ENCODE peak calls at places on chromosomes 6 and 20, in ten cellular contexts. One of them, this sample, is unnamed.

GRCh38 chr20:63769891-63770474 is 30.4 kb downstream of the SLC2A4RG start:
- DNase-seq in Jurkat, Clone E6-1: no peak
- DNase-seq in LoVo: no peak
- DNase-seq in mucosa of descending colon: no peak
- DNase-seq in colonic mucosa: no peak
- DNase-seq in kidney tubule cell: no peak
- DNase-seq in NAMALWA: no peak
- DNase-seq in amygdala: no peak
- DNase-seq in NCI-H1092 treated with DMSO at 0.1 percent for 48 hours: no peak
- DNase-seq in NCI-H2107: no peak
- DNase-seq in this sample: no peak

GRCh38 chr20:50438986-50439407 is 71.2 kb upstream of the PTPN1 start:
- DNase-seq in Jurkat, Clone E6-1: no peak
- DNase-seq in LoVo: peak; percentile 76
- DNase-seq in mucosa of descending colon: no peak
- DNase-seq in colonic mucosa: no peak
- DNase-seq in kidney tubule cell: peak; percentile 97
- DNase-seq in NAMALWA: no peak
- DNase-seq in amygdala: no peak
- DNase-seq in NCI-H1092 treated with DMSO at 0.1 percent for 48 hours: no peak
- DNase-seq in NCI-H2107: no peak
- DNase-seq in this sample: no peak

GRCh38 chr6:160173806-160174205 is 52.2 kb downstream of the SLC22A1 start:
- DNase-seq in Jurkat, Clone E6-1: no peak
- DNase-seq in LoVo: no peak
- DNase-seq in mucosa of descending colon: no peak
- DNase-seq in colonic mucosa: no peak
- DNase-seq in kidney tubule cell: no peak
- DNase-seq in NAMALWA: no peak
- DNase-seq in amygdala: no peak
- DNase-seq in NCI-H1092 treated with DMSO at 0.1 percent for 48 hours: no peak
- DNase-seq in NCI-H2107: no peak
- DNase-seq in this sample: no peak

GRCh38 chr6:40426341-40427066 is 160.7 kb downstream of the LRFN2 start:
- DNase-seq in Jurkat, Clone E6-1: no peak
- DNase-seq in LoVo: no peak
- DNase-seq in mucosa of descending colon: no peak
- DNase-seq in colonic mucosa: no peak
- DNase-seq in kidney tubule cell: no peak
- DNase-seq in NAMALWA: no peak
- DNase-seq in amygdala: no peak
- DNase-seq in NCI-H1092 treated with DMSO at 0.1 percent for 48 hours: no peak
- DNase-seq in NCI-H2107: no peak
- DNase-seq in this sample: no peak

GRCh38 chr6:36323062-36323461 is 13.6 kb downstream of the BNIP5 start:
- DNase-seq in Jurkat, Clone E6-1: no peak
- DNase-seq in LoVo: no peak
- DNase-seq in mucosa of descending colon: no peak
- DNase-seq in colonic mucosa: no peak
- DNase-seq in kidney tubule cell: no peak
- DNase-seq in NAMALWA: no peak
- DNase-seq in amygdala: no peak
- DNase-seq in NCI-H1092 treated with DMSO at 0.1 percent for 48 hours: no peak
- DNase-seq in NCI-H2107: no peak
- DNase-seq in this sample: no peak

GRCh38 chr6:132167966-132168365 is 216.8 kb upstream of the CCN2 start:
- DNase-seq in Jurkat, Clone E6-1: no peak
- DNase-seq in LoVo: no peak
- DNase-seq in mucosa of descending colon: no peak
- DNase-seq in colonic mucosa: no peak
- DNase-seq in kidney tubule cell: no peak
- DNase-seq in NAMALWA: no peak
- DNase-seq in amygdala: no peak
- DNase-seq in NCI-H1092 treated with DMSO at 0.1 percent for 48 hours: no peak
- DNase-seq in NCI-H2107: no peak
- DNase-seq in this sample: no peak

GRCh38 chr6:139940741-139941712 is 566.6 kb upstream of the CITED2 start:
- DNase-seq in Jurkat, Clone E6-1: no peak
- DNase-seq in LoVo: no peak
- DNase-seq in mucosa of descending colon: no peak
- DNase-seq in colonic mucosa: no peak
- DNase-seq in kidney tubule cell: no peak
- DNase-seq in NAMALWA: peak; percentile 72
- DNase-seq in amygdala: no peak
- DNase-seq in NCI-H1092 treated with DMSO at 0.1 percent for 48 hours: no peak
- DNase-seq in NCI-H2107: no peak
- DNase-seq in this sample: no peak

GRCh38 chr6:163301721-163302635 is 112.5 kb upstream of the QKI start:
- DNase-seq in Jurkat, Clone E6-1: no peak
- DNase-seq in LoVo: no peak
- DNase-seq in mucosa of descending colon: no peak
- DNase-seq in colonic mucosa: no peak
- DNase-seq in kidney tubule cell: no peak
- DNase-seq in NAMALWA: no peak
- DNase-seq in amygdala: no peak
- DNase-seq in NCI-H1092 treated with DMSO at 0.1 percent for 48 hours: no peak
- DNase-seq in NCI-H2107: no peak
- DNase-seq in this sample: no peak

GRCh38 chr6:166032366-166033171 is 135.1 kb downstream of the TBXT start:
- DNase-seq in Jurkat, Clone E6-1: no peak
- DNase-seq in LoVo: no peak
- DNase-seq in mucosa of descending colon: peak; percentile 23
- DNase-seq in colonic mucosa: no peak
- DNase-seq in kidney tubule cell: peak; percentile 79
- DNase-seq in NAMALWA: peak; percentile 20
- DNase-seq in amygdala: no peak
- DNase-seq in NCI-H1092 treated with DMSO at 0.1 percent for 48 hours: no peak
- DNase-seq in NCI-H2107: no peak
- DNase-seq in this sample: no peak

GRCh38 chr6:113416166-113416565 is 441.0 kb upstream of the MARCKS start:
- DNase-seq in Jurkat, Clone E6-1: no peak
- DNase-seq in LoVo: no peak
- DNase-seq in mucosa of descending colon: no peak
- DNase-seq in colonic mucosa: no peak
- DNase-seq in kidney tubule cell: no peak
- DNase-seq in NAMALWA: no peak
- DNase-seq in amygdala: no peak
- DNase-seq in NCI-H1092 treated with DMSO at 0.1 percent for 48 hours: no peak
- DNase-seq in NCI-H2107: no peak
- DNase-seq in this sample: no peak

GRCh38 chr6:26159417-26160273 is 72.4 kb downstream of the HFE start:
- DNase-seq in Jurkat, Clone E6-1: no peak
- DNase-seq in LoVo: no peak
- DNase-seq in mucosa of descending colon: no peak
- DNase-seq in colonic mucosa: no peak
- DNase-seq in kidney tubule cell: peak; percentile 63
- DNase-seq in NAMALWA: peak; percentile 84
- DNase-seq in amygdala: no peak
- DNase-seq in NCI-H1092 treated with DMSO at 0.1 percent for 48 hours: peak; percentile 16
- DNase-seq in NCI-H2107: no peak
- DNase-seq in this sample: peak; percentile 48

GRCh38 chr6:75084872-75085381 is 120.9 kb downstream of the COL12A1 start:
- DNase-seq in Jurkat, Clone E6-1: no peak
- DNase-seq in LoVo: no peak
- DNase-seq in mucosa of descending colon: peak; percentile 25
- DNase-seq in colonic mucosa: no peak
- DNase-seq in kidney tubule cell: peak; percentile 53
- DNase-seq in NAMALWA: no peak
- DNase-seq in amygdala: no peak
- DNase-seq in NCI-H1092 treated with DMSO at 0.1 percent for 48 hours: no peak
- DNase-seq in NCI-H2107: no peak
- DNase-seq in this sample: peak; percentile 22

GRCh38 chr6:134936927-134937326 is 13.0 kb downstream of the ALDH8A1 start:
- DNase-seq in Jurkat, Clone E6-1: no peak
- DNase-seq in LoVo: no peak
- DNase-seq in mucosa of descending colon: no peak
- DNase-seq in colonic mucosa: no peak
- DNase-seq in kidney tubule cell: peak; percentile 88
- DNase-seq in NAMALWA: no peak
- DNase-seq in amygdala: no peak
- DNase-seq in NCI-H1092 treated with DMSO at 0.1 percent for 48 hours: no peak
- DNase-seq in NCI-H2107: no peak
- DNase-seq in this sample: no peak

GRCh38 chr20:911882-912600 is 4.1 kb downstream of the ANGPT4 start:
- DNase-seq in Jurkat, Clone E6-1: no peak
- DNase-seq in LoVo: no peak
- DNase-seq in mucosa of descending colon: no peak
- DNase-seq in colonic mucosa: no peak
- DNase-seq in kidney tubule cell: no peak
- DNase-seq in NAMALWA: no peak
- DNase-seq in amygdala: no peak
- DNase-seq in NCI-H1092 treated with DMSO at 0.1 percent for 48 hours: no peak
- DNase-seq in NCI-H2107: no peak
- DNase-seq in this sample: no peak

GRCh38 chr6:21731411-21732031 is 138.0 kb downstream of the SOX4 start:
- DNase-seq in Jurkat, Clone E6-1: no peak
- DNase-seq in LoVo: no peak
- DNase-seq in mucosa of descending colon: no peak
- DNase-seq in colonic mucosa: no peak
- DNase-seq in kidney tubule cell: peak; percentile 91
- DNase-seq in NAMALWA: no peak
- DNase-seq in amygdala: no peak
- DNase-seq in NCI-H1092 treated with DMSO at 0.1 percent for 48 hours: no peak
- DNase-seq in NCI-H2107: no peak
- DNase-seq in this sample: no peak

GRCh38 chr20:3635346-3635745 is 27.9 kb downstream of the GFRA4 start:
- DNase-seq in Jurkat, Clone E6-1: no peak
- DNase-seq in LoVo: no peak
- DNase-seq in mucosa of descending colon: no peak
- DNase-seq in colonic mucosa: no peak
- DNase-seq in kidney tubule cell: no peak
- DNase-seq in NAMALWA: no peak
- DNase-seq in amygdala: no peak
- DNase-seq in NCI-H1092 treated with DMSO at 0.1 percent for 48 hours: no peak
- DNase-seq in NCI-H2107: no peak
- DNase-seq in this sample: no peak

GRCh38 chr6:4256969-4257368 is 121.6 kb upstream of the ECI2 start:
- DNase-seq in Jurkat, Clone E6-1: no peak
- DNase-seq in LoVo: no peak
- DNase-seq in mucosa of descending colon: no peak
- DNase-seq in colonic mucosa: no peak
- DNase-seq in kidney tubule cell: peak; percentile 20
- DNase-seq in NAMALWA: no peak
- DNase-seq in amygdala: no peak
- DNase-seq in NCI-H1092 treated with DMSO at 0.1 percent for 48 hours: no peak
- DNase-seq in NCI-H2107: no peak
- DNase-seq in this sample: no peak

GRCh38 chr20:52684911-52685310 is 287.2 kb upstream of the TSHZ2 start:
- DNase-seq in Jurkat, Clone E6-1: no peak
- DNase-seq in LoVo: no peak
- DNase-seq in mucosa of descending colon: no peak
- DNase-seq in colonic mucosa: no peak
- DNase-seq in kidney tubule cell: no peak
- DNase-seq in NAMALWA: no peak
- DNase-seq in amygdala: no peak
- DNase-seq in NCI-H1092 treated with DMSO at 0.1 percent for 48 hours: no peak
- DNase-seq in NCI-H2107: no peak
- DNase-seq in this sample: no peak

GRCh38 chr6:16681260-16681873 is 79.9 kb downstream of the ATXN1 start:
- DNase-seq in Jurkat, Clone E6-1: no peak
- DNase-seq in LoVo: no peak
- DNase-seq in mucosa of descending colon: no peak
- DNase-seq in colonic mucosa: no peak
- DNase-seq in kidney tubule cell: peak; percentile 84
- DNase-seq in NAMALWA: no peak
- DNase-seq in amygdala: no peak
- DNase-seq in NCI-H1092 treated with DMSO at 0.1 percent for 48 hours: no peak
- DNase-seq in NCI-H2107: no peak
- DNase-seq in this sample: no peak

GRCh38 chr6:110996661-110997060 is 14.8 kb downstream of the RPF2 start:
- DNase-seq in Jurkat, Clone E6-1: no peak
- DNase-seq in LoVo: no peak
- DNase-seq in mucosa of descending colon: no peak
- DNase-seq in colonic mucosa: no peak
- DNase-seq in kidney tubule cell: no peak
- DNase-seq in NAMALWA: no peak
- DNase-seq in amygdala: no peak
- DNase-seq in NCI-H1092 treated with DMSO at 0.1 percent for 48 hours: no peak
- DNase-seq in NCI-H2107: no peak
- DNase-seq in this sample: no peak

GRCh38 chr6:53795254-53795701 is 473 bp downstream of the LRRC1 start:
- DNase-seq in Jurkat, Clone E6-1: no peak
- DNase-seq in LoVo: peak; percentile 16
- DNase-seq in mucosa of descending colon: no peak
- DNase-seq in colonic mucosa: peak; percentile 50
- DNase-seq in kidney tubule cell: peak; percentile 53
- DNase-seq in NAMALWA: peak; percentile 15
- DNase-seq in amygdala: no peak
- DNase-seq in NCI-H1092 treated with DMSO at 0.1 percent for 48 hours: no peak
- DNase-seq in NCI-H2107: no peak
- DNase-seq in this sample: peak; percentile 36

GRCh38 chr6:145323652-145324051 is 411.7 kb downstream of the EPM2A start:
- DNase-seq in Jurkat, Clone E6-1: no peak
- DNase-seq in LoVo: no peak
- DNase-seq in mucosa of descending colon: no peak
- DNase-seq in colonic mucosa: no peak
- DNase-seq in kidney tubule cell: no peak
- DNase-seq in NAMALWA: no peak
- DNase-seq in amygdala: no peak
- DNase-seq in NCI-H1092 treated with DMSO at 0.1 percent for 48 hours: no peak
- DNase-seq in NCI-H2107: no peak
- DNase-seq in this sample: no peak

GRCh38 chr6:26428206-26428605 is 12.1 kb upstream of the BTN3A3 start:
- DNase-seq in Jurkat, Clone E6-1: no peak
- DNase-seq in LoVo: no peak
- DNase-seq in mucosa of descending colon: no peak
- DNase-seq in colonic mucosa: no peak
- DNase-seq in kidney tubule cell: no peak
- DNase-seq in NAMALWA: no peak
- DNase-seq in amygdala: no peak
- DNase-seq in NCI-H1092 treated with DMSO at 0.1 percent for 48 hours: no peak
- DNase-seq in NCI-H2107: no peak
- DNase-seq in this sample: no peak

GRCh38 chr6:130158061-130158460 is 64.7 kb downstream of the SAMD3 start:
- DNase-seq in Jurkat, Clone E6-1: no peak
- DNase-seq in LoVo: no peak
- DNase-seq in mucosa of descending colon: no peak
- DNase-seq in colonic mucosa: no peak
- DNase-seq in kidney tubule cell: no peak
- DNase-seq in NAMALWA: no peak
- DNase-seq in amygdala: no peak
- DNase-seq in NCI-H1092 treated with DMSO at 0.1 percent for 48 hours: no peak
- DNase-seq in NCI-H2107: no peak
- DNase-seq in this sample: no peak

GRCh38 chr6:111666812-111667211 is 61.1 kb upstream of the TRAF3IP2 start:
- DNase-seq in Jurkat, Clone E6-1: no peak
- DNase-seq in LoVo: no peak
- DNase-seq in mucosa of descending colon: no peak
- DNase-seq in colonic mucosa: no peak
- DNase-seq in kidney tubule cell: no peak
- DNase-seq in NAMALWA: no peak
- DNase-seq in amygdala: no peak
- DNase-seq in NCI-H1092 treated with DMSO at 0.1 percent for 48 hours: no peak
- DNase-seq in NCI-H2107: no peak
- DNase-seq in this sample: no peak

GRCh38 chr20:36128463-36129176 is 25.9 kb upstream of the EPB41L1 start:
- DNase-seq in Jurkat, Clone E6-1: no peak
- DNase-seq in LoVo: peak; percentile 12
- DNase-seq in mucosa of descending colon: no peak
- DNase-seq in colonic mucosa: no peak
- DNase-seq in kidney tubule cell: peak; percentile 91
- DNase-seq in NAMALWA: no peak
- DNase-seq in amygdala: no peak
- DNase-seq in NCI-H1092 treated with DMSO at 0.1 percent for 48 hours: no peak
- DNase-seq in NCI-H2107: no peak
- DNase-seq in this sample: no peak

GRCh38 chr20:32670773-32671455 is 2.8 kb downstream of the C20orf203 start:
- DNase-seq in Jurkat, Clone E6-1: peak; percentile 71
- DNase-seq in LoVo: no peak
- DNase-seq in mucosa of descending colon: no peak
- DNase-seq in colonic mucosa: no peak
- DNase-seq in kidney tubule cell: no peak
- DNase-seq in NAMALWA: peak; percentile 62
- DNase-seq in amygdala: no peak
- DNase-seq in NCI-H1092 treated with DMSO at 0.1 percent for 48 hours: no peak
- DNase-seq in NCI-H2107: no peak
- DNase-seq in this sample: no peak

GRCh38 chr6:106849676-106850332 is 124.7 kb downstream of the CD24 start:
- DNase-seq in Jurkat, Clone E6-1: no peak
- DNase-seq in LoVo: no peak
- DNase-seq in mucosa of descending colon: no peak
- DNase-seq in colonic mucosa: no peak
- DNase-seq in kidney tubule cell: no peak
- DNase-seq in NAMALWA: no peak
- DNase-seq in amygdala: no peak
- DNase-seq in NCI-H1092 treated with DMSO at 0.1 percent for 48 hours: no peak
- DNase-seq in NCI-H2107: no peak
- DNase-seq in this sample: no peak